ENCODE peak calls at places on chromosomes 16 and 17, in seven cellular contexts. P is neural progenitor cell, Z is PC-3, W is hepatocyte, G is fibroblast of lung, M is H9, T is HCT116. B is an unnamed sample.

GRCh38 chr17:83183150-83183820 is 103.9 kb downstream of the METRNL start:
- DNase-seq in P (no peak), Z (no peak), M (peak), W (no peak), G (no peak), T (no peak), B (no peak)

GRCh38 chr16:53207810-53208752 is 153.3 kb downstream of the CHD9 start:
- DNase-seq in P (peak), W (peak), G (peak), T (peak), M (peak), Z (peak), B (peak)

GRCh38 chr17:58172369-58173071 is 5.7 kb downstream of the OR4D2 start:
- DNase-seq in T (peak), M (peak), Z (peak), G (peak), P (peak), W (no peak), B (peak)

GRCh38 chr17:51668963-51669246 is 408.6 kb downstream of the UTP18 start:
- DNase-seq in P (no peak), M (no peak), T (no peak), Z (no peak), W (no peak), G (no peak), B (no peak)

GRCh38 chr16:73390936-73391335 is 343.0 kb upstream of the ZFHX3 start:
- DNase-seq in Z (peak), G (peak), T (no peak), W (no peak), P (no peak), M (no peak), B (no peak)

GRCh38 chr17:7912927-7913524 is 3.1 kb downstream of the RNF227 start:
- DNase-seq in P (peak), G (peak), M (peak), T (peak), W (peak), Z (peak), B (peak)

GRCh38 chr17:67615011-67615561 is 102.7 kb upstream of the NOL11 start:
- DNase-seq in P (peak), Z (no peak), M (peak), T (no peak), G (peak), W (no peak), B (no peak)

GRCh38 chr17:8209909-8210760 is at the start of gene AURKB:
- DNase-seq in W (peak), P (peak), T (peak), G (peak), M (peak), Z (peak), B (peak)

GRCh38 chr17:19978206-19978802 is 676 bp upstream of the AKAP10 start:
- DNase-seq in Z (no peak), G (peak), T (no peak), M (peak), W (peak), P (no peak), B (no peak)

GRCh38 chr17:29091591-29092291 is 48.8 kb downstream of the PIPOX start:
- DNase-seq in Z (no peak), P (no peak), W (no peak), T (no peak), G (no peak), M (no peak), B (no peak)

GRCh38 chr17:82502207-82502606 is 17.3 kb upstream of the FOXK2 start:
- DNase-seq in M (no peak), W (no peak), Z (no peak), P (no peak), G (no peak), T (no peak), B (no peak)

GRCh38 chr17:62792122-62792800 is 15.9 kb downstream of the MARCHF10 start:
- DNase-seq in M (no peak), W (no peak), P (no peak), G (peak), Z (peak), T (peak), B (no peak)

GRCh38 chr17:63033142-63033541 is 67.1 kb downstream of the TANC2 start:
- DNase-seq in P (no peak), M (peak), T (no peak), G (peak), Z (no peak), W (no peak), B (no peak)

GRCh38 chr17:53191878-53192277 is 630.8 kb upstream of the KIF2B start:
- DNase-seq in T (no peak), W (no peak), M (no peak), G (no peak), P (no peak), Z (no peak), B (peak)

DNA sequence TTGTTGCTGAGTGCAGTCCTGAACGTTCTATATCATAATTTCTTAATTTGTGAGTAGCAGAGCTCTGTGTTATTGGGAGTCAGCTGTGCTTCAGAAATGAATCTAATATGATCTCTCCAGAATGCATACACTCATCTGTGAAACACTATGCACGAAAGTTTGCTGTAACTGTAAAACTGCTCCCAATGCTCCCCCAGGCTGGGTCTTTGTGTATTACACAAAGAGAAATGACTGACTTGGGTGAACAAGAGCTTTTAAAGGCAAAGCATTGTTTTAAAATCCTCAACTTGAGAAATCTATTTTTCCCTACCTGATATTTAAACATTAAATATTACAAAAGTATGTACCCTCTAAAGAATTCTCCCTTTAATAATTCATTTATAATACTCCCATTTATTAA is 636.7 kb upstream of the KIF2B start:
- DNase-seq in G (no peak), M (no peak), W (no peak), P (no peak), Z (no peak), T (no peak), B (no peak)
- H2AFZ ChIP-seq in G (no peak), M (no peak), W (no peak), P (no peak), Z (no peak), T (no peak), B (no peak)

GRCh38 chr16:30151091-30151490 is 28.1 kb upstream of the MAPK3 start:
- DNase-seq in W (no peak), T (no peak), P (no peak), Z (no peak), M (no peak), G (no peak), B (no peak)

GRCh38 chr16:30157214-30157613 is 26.2 kb upstream of the CORO1A start:
- DNase-seq in T (no peak), P (no peak), Z (no peak), M (no peak), W (no peak), G (no peak), B (no peak)

GRCh38 chr16:30152517-30152916 is 29.5 kb upstream of the MAPK3 start:
- DNase-seq in P (no peak), Z (no peak), W (no peak), T (no peak), G (no peak), M (no peak), B (no peak)

GRCh38 chr16:30149250-30149885 is 26.3 kb upstream of the MAPK3 start:
- DNase-seq in T (no peak), M (no peak), Z (no peak), P (no peak), W (no peak), G (no peak), B (peak)

GRCh38 chr16:30155188-30155587 is 28.2 kb upstream of the CORO1A start:
- DNase-seq in W (no peak), T (no peak), M (no peak), Z (no peak), P (no peak), G (no peak), B (no peak)
- TF ChIP-seq CTCF in W (no peak), T (no peak), M (no peak), Z (no peak), P (no peak), G (no peak), B (no peak)

DNA sequence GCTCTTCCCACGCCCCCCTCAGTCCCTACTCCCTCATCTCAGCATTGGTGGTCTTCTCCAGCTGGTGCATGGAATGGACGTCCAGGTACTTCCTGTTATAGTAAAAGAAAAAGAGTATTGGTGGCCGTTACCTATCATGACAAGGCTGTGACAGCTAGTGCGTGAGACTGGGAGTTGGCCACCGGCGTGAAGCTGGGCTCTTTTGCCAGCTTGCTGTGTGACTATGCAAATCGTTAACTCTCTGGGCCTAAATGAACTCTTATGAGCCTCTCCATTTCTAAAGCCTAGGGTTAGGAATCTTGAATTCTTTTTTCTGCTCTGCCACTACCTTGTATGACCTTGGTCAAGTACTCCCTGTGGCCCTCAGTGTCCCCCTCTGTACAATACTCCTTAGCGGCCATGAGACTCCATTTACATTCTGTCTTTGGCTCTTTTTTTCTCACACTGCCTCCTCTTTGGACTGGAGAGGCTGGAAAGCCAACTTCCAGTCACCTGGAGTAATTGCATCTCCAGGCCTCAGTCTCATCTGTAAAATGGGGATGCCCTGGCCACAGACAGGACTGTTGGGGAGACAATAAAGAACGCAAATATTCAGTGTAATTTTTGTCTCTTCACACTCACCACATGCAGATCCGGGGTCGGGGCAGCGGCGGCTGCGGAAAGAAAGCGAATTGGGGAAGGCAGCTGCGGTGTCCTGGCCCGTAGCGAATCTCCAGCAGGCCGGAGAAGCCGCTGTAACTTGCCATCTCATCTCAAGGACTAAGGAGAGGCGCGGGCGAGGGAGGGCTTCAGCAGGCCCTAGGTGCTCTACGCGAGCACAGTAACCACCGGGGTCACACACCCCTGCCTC is 1.1 kb downstream of the CFAP119 start:
- DNase-seq in M (no peak), P (no peak), T (no peak), W (no peak), Z (no peak), G (no peak), B (no peak)
- H2AFZ ChIP-seq in M (no peak), P (peak), T (no peak), W (peak), Z (peak), G (peak), B (peak)

DNA sequence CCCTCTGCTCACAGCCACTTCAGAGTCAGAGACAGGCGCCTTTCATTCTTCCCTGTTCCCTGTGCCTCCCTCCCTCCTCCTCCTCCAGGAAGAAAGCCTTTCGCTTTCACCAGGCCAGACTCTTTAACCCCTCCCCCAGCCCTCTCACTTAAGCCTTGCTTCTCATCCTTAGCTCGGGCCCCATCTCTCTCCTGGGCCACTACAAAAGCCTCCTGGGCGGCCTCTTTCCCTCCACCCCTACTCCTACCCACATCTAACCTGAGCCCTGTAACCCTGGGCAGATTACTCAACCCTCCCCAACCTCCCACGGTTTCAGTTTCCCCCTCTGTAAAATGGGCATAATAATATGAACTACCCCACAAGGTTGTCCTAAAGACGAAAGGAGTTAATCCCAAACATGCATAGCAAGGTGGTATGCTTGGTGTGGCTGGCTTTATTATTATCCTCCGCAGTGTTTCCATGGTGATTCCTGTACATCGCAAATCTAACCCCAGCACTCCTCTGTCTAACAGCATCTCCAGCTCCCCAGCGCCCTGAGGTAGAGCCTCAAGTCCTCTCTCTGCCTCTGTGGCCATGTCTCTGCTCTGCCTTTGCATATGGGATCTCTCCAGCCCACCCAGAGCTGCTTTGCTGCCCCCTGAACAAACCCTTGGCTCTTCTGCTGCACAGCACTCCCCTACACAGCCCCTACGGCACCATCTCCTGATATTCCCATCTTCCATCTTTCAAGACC is 17.7 kb downstream of the PIMREG start:
- DNase-seq in G (no peak), Z (no peak), P (peak), T (no peak), M (peak), W (no peak), B (no peak)
- TF ChIP-seq CTCF in G (no peak), Z (no peak), P (no peak), T (no peak), M (no peak), W (no peak), B (no peak)

GRCh38 chr17:48787850-48788249 is 29.2 kb downstream of the TTLL6 start:
- DNase-seq in P (no peak), M (no peak), W (no peak), G (no peak), Z (no peak), T (no peak), B (no peak)

GRCh38 chr17:48790607-48791127 is 26.4 kb downstream of the TTLL6 start:
- DNase-seq in T (no peak), M (no peak), Z (no peak), G (no peak), W (no peak), P (no peak), B (no peak)

GRCh38 chr17:48795444-48796162 is 21.4 kb downstream of the TTLL6 start:
- DNase-seq in G (peak), W (peak), P (no peak), M (no peak), Z (peak), T (peak), B (no peak)

GRCh38 chr17:48792033-48792798 is 24.8 kb downstream of the TTLL6 start:
- DNase-seq in P (no peak), W (no peak), G (no peak), M (no peak), Z (peak), T (no peak), B (no peak)

DNA sequence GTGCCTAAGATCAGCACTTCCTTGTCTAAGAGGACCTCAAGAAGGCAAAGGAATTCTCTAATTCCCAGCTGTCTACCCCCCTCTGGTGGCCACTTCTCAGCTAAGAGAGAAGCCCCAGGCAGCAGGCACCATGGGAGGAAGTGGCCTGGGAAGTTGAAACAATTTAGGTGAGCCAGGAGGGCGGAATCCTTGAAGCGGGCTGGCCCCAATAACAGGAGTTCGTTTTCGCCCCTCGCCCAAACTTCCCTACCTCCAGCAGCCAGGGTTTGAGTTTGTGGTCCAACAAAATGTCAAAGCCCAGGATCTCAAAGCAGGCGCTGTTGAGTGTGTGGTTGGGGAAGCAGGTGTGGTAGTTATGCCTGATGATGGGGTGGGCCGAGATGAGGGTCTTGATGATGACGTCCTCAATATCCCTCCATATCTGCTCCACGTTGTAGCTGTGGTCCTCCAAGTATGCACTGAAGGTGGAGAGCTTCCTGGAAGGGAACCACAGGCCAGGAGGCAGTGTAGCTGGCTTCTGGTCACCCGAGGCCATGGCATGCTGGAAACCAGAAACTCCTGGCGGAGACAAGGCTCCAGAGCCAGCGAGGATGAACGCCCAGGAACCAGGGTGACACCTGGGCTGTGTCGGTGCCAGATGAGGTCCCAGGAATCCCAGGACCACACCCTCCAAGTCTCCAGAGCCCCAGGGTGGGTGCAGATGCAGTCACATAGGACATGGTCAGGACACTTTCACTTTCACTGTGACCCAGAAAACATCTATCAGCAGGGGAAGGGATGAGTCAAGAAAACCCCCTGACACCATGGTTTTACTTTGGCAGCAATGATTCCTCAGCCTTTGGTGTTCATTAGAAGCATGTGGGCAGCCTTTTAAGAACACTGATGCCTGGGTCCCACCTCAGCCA is 25.6 kb downstream of the TTLL6 start:
- DNase-seq in T (peak), P (peak), M (peak), W (peak), G (peak), Z (peak), B (peak)
- H2AFZ ChIP-seq in T (peak), P (peak), M (no peak), W (no peak), G (no peak), Z (peak), B (no peak)

GRCh38 chr17:16941072-16941641 is 30.8 kb downstream of the TNFRSF13B start:
- DNase-seq in Z (peak), T (no peak), P (no peak), W (no peak), G (no peak), M (peak), B (no peak)
- TF ChIP-seq CTCF in Z (no peak), T (no peak), P (no peak), W (no peak), G (no peak), M (no peak), B (no peak)

GRCh38 chr17:66241839-66242238 is 12.6 kb upstream of the APOH start:
- DNase-seq in T (no peak), Z (no peak), W (no peak), P (no peak), M (no peak), G (no peak), B (no peak)
- H2AFZ ChIP-seq in T (no peak), Z (no peak), W (no peak), P (no peak), M (no peak), G (no peak), B (no peak)

GRCh38 chr16:67339453-67339852 is 12.8 kb downstream of the LRRC36 start:
- DNase-seq in T (peak), G (peak), P (no peak), Z (peak), M (no peak), W (peak), B (peak)

GRCh38 chr16:67333315-67333714 is 6.7 kb downstream of the LRRC36 start:
- DNase-seq in W (no peak), P (no peak), T (no peak), G (no peak), M (no peak), Z (no peak), B (no peak)

GRCh38 chr16:67341250-67341649 is 14.6 kb downstream of the LRRC36 start:
- DNase-seq in Z (no peak), M (no peak), G (no peak), P (no peak), W (no peak), T (no peak), B (no peak)

GRCh38 chr16:67336111-67336510 is 9.5 kb downstream of the LRRC36 start:
- DNase-seq in P (no peak), Z (no peak), T (no peak), M (no peak), G (no peak), W (no peak), B (no peak)

DNA sequence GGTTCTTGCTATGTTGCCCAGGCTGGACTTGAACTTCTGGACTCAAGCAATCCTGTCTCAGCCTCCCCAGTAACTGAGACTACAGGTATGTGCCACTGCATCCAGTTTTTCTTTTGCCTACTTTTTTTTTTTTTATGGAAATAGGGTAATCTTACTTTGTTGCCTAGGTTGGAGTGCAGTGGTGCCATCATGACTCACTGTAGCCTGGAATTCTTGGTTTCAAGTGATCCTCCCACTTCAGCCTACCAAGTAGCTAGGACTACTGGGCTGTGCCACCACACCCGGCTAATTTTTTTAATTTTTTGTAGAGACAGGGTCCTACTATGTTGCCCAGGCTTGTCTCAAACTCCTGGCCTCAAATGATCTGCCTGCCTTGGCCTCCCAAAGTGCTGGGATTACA is 10.0 kb downstream of the LRRC36 start:
- DNase-seq in Z (no peak), G (peak), W (no peak), M (no peak), P (no peak), T (no peak), B (no peak)
- TF ChIP-seq CTCF in Z (no peak), G (no peak), W (no peak), M (no peak), P (no peak), T (no peak), B (no peak)